ENCODE peak calls at places on chromosome 13, in ten cellular contexts. S is astrocyte of the spinal cord; U is neural crest cell; Z is activated CD4-positive, alpha-beta T cell treated with anti-CD3 and anti-CD28 coated beads, Interleukin-2, amount 10 ng/mL, durations not matched to agents 7 days and 5 days; D is anterior cingulate cortex; X is SW480; B is A673; J is lower leg skin; N is GM03348; L is stimulated activated CD4-positive, alpha-beta T cell treated with anti-CD3 and anti-CD28 coated beads, Interleukin-2, amount 100 ng/mL, for 48 hours. P is an unnamed sample.

GRCh38 chr13:95624020-95624419 is 20.5 kb downstream of the DZIP1 start:
- DNase-seq in S (peak), U (peak), Z (peak), D (no peak), X (peak), B (peak), J (no peak), N (peak), L (peak), P (peak)

GRCh38 chr13:113794086-113794485 is 35.1 kb downstream of the TMEM255B start:
- DNase-seq in S (no peak), U (no peak), Z (no peak), D (no peak), X (no peak), B (no peak), J (no peak), N (no peak), L (no peak), P (no peak)

GRCh38 chr13:71912524-71912923 is 45.5 kb upstream of the DACH1 start:
- DNase-seq in S (peak), U (no peak), Z (no peak), D (no peak), X (no peak), B (no peak), J (no peak), N (no peak), L (no peak), P (no peak)

GRCh38 chr13:41075034-41075433 is 13.7 kb downstream of the WBP4 start:
- DNase-seq in S (peak), U (no peak), Z (peak), D (no peak), X (peak), B (peak), J (no peak), N (peak), L (no peak), P (peak)

GRCh38 chr13:37597477-37597876 is 1.1 kb downstream of the POSTN start:
- DNase-seq in S (no peak), U (no peak), Z (no peak), D (no peak), X (no peak), B (no peak), J (no peak), N (no peak), L (no peak), P (no peak)

GRCh38 chr13:68257111-68257842 is 1027.1 kb upstream of the PCDH9 start:
- DNase-seq in S (peak), U (no peak), Z (no peak), D (no peak), X (no peak), B (peak), J (no peak), N (no peak), L (no peak), P (no peak)

GRCh38 chr13:48831248-48831647 is 144.5 kb upstream of the FNDC3A start:
- DNase-seq in S (no peak), U (no peak), Z (no peak), D (no peak), X (no peak), B (no peak), J (no peak), N (no peak), L (no peak), P (no peak)

GRCh38 chr13:41137951-41138350 is 5.3 kb upstream of the KBTBD6 start:
- DNase-seq in S (peak), U (no peak), Z (no peak), D (no peak), X (no peak), B (no peak), J (no peak), N (no peak), L (no peak), P (no peak)

GRCh38 chr13:51331354-51331861 is 8.1 kb upstream of the SERPINE3 start:
- DNase-seq in S (no peak), U (no peak), Z (no peak), D (no peak), X (no peak), B (no peak), J (no peak), N (no peak), L (no peak), P (no peak)

P was measured in K562.